ENCODE peak calls at places on chromosomes 13 and 19, in ten cellular contexts. One of them, this sample, is unnamed.
A peak's percentile ranks its signal among the peaks of the same experiment; 100 is the strongest.

GRCh38 chr19:50058425-50058824 is 32.6 kb downstream of the ZNF473 start:
- DNase-seq in NCI-H226: no peak
- DNase-seq in activated CD4-positive, alpha-beta memory T cell treated with anti-CD3 and anti-CD28 coated beads, Interleukin-2, amount 10 ng/mL, durations not matched to agents 7 days and 5 days: no peak
- DNase-seq in stimulated activated CD8-positive, alpha-beta memory T cell treated with anti-CD3 and anti-CD28 coated beads, Interleukin-4, amount 100 ng/mL, for 1 hour: no peak
- DNase-seq in GM04503: no peak
- DNase-seq in stimulated activated CD4-positive, alpha-beta T cell treated with anti-CD3 and anti-CD28 coated beads, Interleukin-1b, Interleukin-23, amount 100 ng/mL, for 24 hours: no peak
- DNase-seq in uterus: no peak
- DNase-seq in HepG2: no peak
- DNase-seq in DMS79: no peak
- DNase-seq in HEK293T: no peak
- DNase-seq in this sample: no peak

GRCh38 chr19:12596927-12597548 is 13.6 kb downstream of the ZNF490 start:
- DNase-seq in DMS79: no peak
- DNase-seq in HEK293T: no peak
- DNase-seq in stimulated activated CD4-positive, alpha-beta T cell treated with anti-CD3 and anti-CD28 coated beads, Interleukin-1b, Interleukin-23, amount 100 ng/mL, for 24 hours: no peak
- DNase-seq in HepG2: no peak
- DNase-seq in stimulated activated CD8-positive, alpha-beta memory T cell treated with anti-CD3 and anti-CD28 coated beads, Interleukin-4, amount 100 ng/mL, for 1 hour: no peak
- DNase-seq in NCI-H226: no peak
- DNase-seq in GM04503: no peak
- DNase-seq in activated CD4-positive, alpha-beta memory T cell treated with anti-CD3 and anti-CD28 coated beads, Interleukin-2, amount 10 ng/mL, durations not matched to agents 7 days and 5 days: no peak
- DNase-seq in uterus: no peak
- DNase-seq in this sample: no peak

GRCh38 chr19:58117841-58118575 is 20.0 kb upstream of the ZSCAN18 start:
- DNase-seq in activated CD4-positive, alpha-beta memory T cell treated with anti-CD3 and anti-CD28 coated beads, Interleukin-2, amount 10 ng/mL, durations not matched to agents 7 days and 5 days: no peak
- DNase-seq in DMS79: no peak
- DNase-seq in GM04503: no peak
- DNase-seq in stimulated activated CD8-positive, alpha-beta memory T cell treated with anti-CD3 and anti-CD28 coated beads, Interleukin-4, amount 100 ng/mL, for 1 hour: no peak
- DNase-seq in uterus: no peak
- DNase-seq in stimulated activated CD4-positive, alpha-beta T cell treated with anti-CD3 and anti-CD28 coated beads, Interleukin-1b, Interleukin-23, amount 100 ng/mL, for 24 hours: no peak
- DNase-seq in NCI-H226: no peak
- DNase-seq in HEK293T: no peak
- DNase-seq in HepG2: no peak
- DNase-seq in this sample: no peak

GRCh38 chr13:105087941-105088340 is 1447.5 kb downstream of the EFNB2 start:
- DNase-seq in stimulated activated CD8-positive, alpha-beta memory T cell treated with anti-CD3 and anti-CD28 coated beads, Interleukin-4, amount 100 ng/mL, for 1 hour: no peak
- DNase-seq in uterus: no peak
- DNase-seq in activated CD4-positive, alpha-beta memory T cell treated with anti-CD3 and anti-CD28 coated beads, Interleukin-2, amount 10 ng/mL, durations not matched to agents 7 days and 5 days: no peak
- DNase-seq in DMS79: no peak
- DNase-seq in NCI-H226: no peak
- DNase-seq in GM04503: no peak
- DNase-seq in HepG2: no peak
- DNase-seq in stimulated activated CD4-positive, alpha-beta T cell treated with anti-CD3 and anti-CD28 coated beads, Interleukin-1b, Interleukin-23, amount 100 ng/mL, for 24 hours: no peak
- DNase-seq in HEK293T: no peak
- DNase-seq in this sample: no peak

GRCh38 chr19:28737021-28737525 is 475.9 kb downstream of the UQCRFS1 start:
- DNase-seq in activated CD4-positive, alpha-beta memory T cell treated with anti-CD3 and anti-CD28 coated beads, Interleukin-2, amount 10 ng/mL, durations not matched to agents 7 days and 5 days: no peak
- DNase-seq in HEK293T: no peak
- DNase-seq in GM04503: peak; percentile 9
- DNase-seq in NCI-H226: peak; percentile 25
- DNase-seq in stimulated activated CD8-positive, alpha-beta memory T cell treated with anti-CD3 and anti-CD28 coated beads, Interleukin-4, amount 100 ng/mL, for 1 hour: no peak
- DNase-seq in HepG2: peak; percentile 15
- DNase-seq in uterus: no peak
- DNase-seq in stimulated activated CD4-positive, alpha-beta T cell treated with anti-CD3 and anti-CD28 coated beads, Interleukin-1b, Interleukin-23, amount 100 ng/mL, for 24 hours: no peak
- DNase-seq in DMS79: no peak
- DNase-seq in this sample: no peak

GRCh38 chr19:54035215-54036178 is 28.2 kb downstream of the VSTM1 start:
- DNase-seq in HEK293T: no peak
- DNase-seq in uterus: no peak
- DNase-seq in stimulated activated CD4-positive, alpha-beta T cell treated with anti-CD3 and anti-CD28 coated beads, Interleukin-1b, Interleukin-23, amount 100 ng/mL, for 24 hours: no peak
- DNase-seq in DMS79: no peak
- DNase-seq in NCI-H226: peak; percentile 82
- DNase-seq in stimulated activated CD8-positive, alpha-beta memory T cell treated with anti-CD3 and anti-CD28 coated beads, Interleukin-4, amount 100 ng/mL, for 1 hour: no peak
- DNase-seq in GM04503: peak; percentile 83
- DNase-seq in HepG2: no peak
- DNase-seq in activated CD4-positive, alpha-beta memory T cell treated with anti-CD3 and anti-CD28 coated beads, Interleukin-2, amount 10 ng/mL, durations not matched to agents 7 days and 5 days: no peak
- DNase-seq in this sample: no peak

GRCh38 chr19:18157465-18158063 is 4.6 kb downstream of the PIK3R2 start:
- DNase-seq in stimulated activated CD4-positive, alpha-beta T cell treated with anti-CD3 and anti-CD28 coated beads, Interleukin-1b, Interleukin-23, amount 100 ng/mL, for 24 hours: no peak
- DNase-seq in GM04503: no peak
- DNase-seq in DMS79: peak; percentile 91
- DNase-seq in uterus: no peak
- DNase-seq in activated CD4-positive, alpha-beta memory T cell treated with anti-CD3 and anti-CD28 coated beads, Interleukin-2, amount 10 ng/mL, durations not matched to agents 7 days and 5 days: no peak
- DNase-seq in stimulated activated CD8-positive, alpha-beta memory T cell treated with anti-CD3 and anti-CD28 coated beads, Interleukin-4, amount 100 ng/mL, for 1 hour: no peak
- DNase-seq in HEK293T: no peak
- DNase-seq in HepG2: no peak
- DNase-seq in NCI-H226: no peak
- DNase-seq in this sample: peak; percentile 38

GRCh38 chr19:3383121-3383722 is 16.8 kb downstream of the NFIC start:
- DNase-seq in stimulated activated CD4-positive, alpha-beta T cell treated with anti-CD3 and anti-CD28 coated beads, Interleukin-1b, Interleukin-23, amount 100 ng/mL, for 24 hours: no peak
- DNase-seq in GM04503: no peak
- DNase-seq in activated CD4-positive, alpha-beta memory T cell treated with anti-CD3 and anti-CD28 coated beads, Interleukin-2, amount 10 ng/mL, durations not matched to agents 7 days and 5 days: no peak
- DNase-seq in NCI-H226: no peak
- DNase-seq in stimulated activated CD8-positive, alpha-beta memory T cell treated with anti-CD3 and anti-CD28 coated beads, Interleukin-4, amount 100 ng/mL, for 1 hour: no peak
- DNase-seq in HepG2: no peak
- DNase-seq in DMS79: no peak
- DNase-seq in HEK293T: no peak
- DNase-seq in uterus: peak; percentile 70
- DNase-seq in this sample: no peak

GRCh38 chr19:47004012-47004465 is 15.6 kb upstream of the NPAS1 start:
- DNase-seq in activated CD4-positive, alpha-beta memory T cell treated with anti-CD3 and anti-CD28 coated beads, Interleukin-2, amount 10 ng/mL, durations not matched to agents 7 days and 5 days: no peak
- DNase-seq in DMS79: no peak
- DNase-seq in uterus: no peak
- DNase-seq in NCI-H226: no peak
- DNase-seq in stimulated activated CD4-positive, alpha-beta T cell treated with anti-CD3 and anti-CD28 coated beads, Interleukin-1b, Interleukin-23, amount 100 ng/mL, for 24 hours: no peak
- DNase-seq in HepG2: no peak
- DNase-seq in GM04503: no peak
- DNase-seq in stimulated activated CD8-positive, alpha-beta memory T cell treated with anti-CD3 and anti-CD28 coated beads, Interleukin-4, amount 100 ng/mL, for 1 hour: no peak
- DNase-seq in HEK293T: no peak
- DNase-seq in this sample: no peak

GRCh38 chr19:44575116-44575700 is 38.2 kb upstream of the IGSF23 start:
- DNase-seq in HEK293T: no peak
- DNase-seq in HepG2: no peak
- DNase-seq in DMS79: no peak
- DNase-seq in stimulated activated CD4-positive, alpha-beta T cell treated with anti-CD3 and anti-CD28 coated beads, Interleukin-1b, Interleukin-23, amount 100 ng/mL, for 24 hours: no peak
- DNase-seq in GM04503: no peak
- DNase-seq in uterus: no peak
- DNase-seq in activated CD4-positive, alpha-beta memory T cell treated with anti-CD3 and anti-CD28 coated beads, Interleukin-2, amount 10 ng/mL, durations not matched to agents 7 days and 5 days: no peak
- DNase-seq in NCI-H226: no peak
- DNase-seq in stimulated activated CD8-positive, alpha-beta memory T cell treated with anti-CD3 and anti-CD28 coated beads, Interleukin-4, amount 100 ng/mL, for 1 hour: no peak
- DNase-seq in this sample: no peak

GRCh38 chr13:40377783-40378182 is 288.7 kb downstream of the FOXO1 start:
- DNase-seq in NCI-H226: no peak
- DNase-seq in stimulated activated CD4-positive, alpha-beta T cell treated with anti-CD3 and anti-CD28 coated beads, Interleukin-1b, Interleukin-23, amount 100 ng/mL, for 24 hours: no peak
- DNase-seq in DMS79: no peak
- DNase-seq in uterus: peak; percentile 66
- DNase-seq in stimulated activated CD8-positive, alpha-beta memory T cell treated with anti-CD3 and anti-CD28 coated beads, Interleukin-4, amount 100 ng/mL, for 1 hour: no peak
- DNase-seq in HepG2: no peak
- DNase-seq in activated CD4-positive, alpha-beta memory T cell treated with anti-CD3 and anti-CD28 coated beads, Interleukin-2, amount 10 ng/mL, durations not matched to agents 7 days and 5 days: no peak
- DNase-seq in GM04503: no peak
- DNase-seq in HEK293T: no peak
- DNase-seq in this sample: peak; percentile 75

GRCh38 chr13:32426191-32426980 is 1.5 kb downstream of the N4BP2L1 start:
- DNase-seq in GM04503: no peak
- DNase-seq in HEK293T: no peak
- DNase-seq in uterus: no peak
- DNase-seq in HepG2: no peak
- DNase-seq in stimulated activated CD4-positive, alpha-beta T cell treated with anti-CD3 and anti-CD28 coated beads, Interleukin-1b, Interleukin-23, amount 100 ng/mL, for 24 hours: peak; percentile 16
- DNase-seq in DMS79: peak; percentile 32
- DNase-seq in NCI-H226: no peak
- DNase-seq in activated CD4-positive, alpha-beta memory T cell treated with anti-CD3 and anti-CD28 coated beads, Interleukin-2, amount 10 ng/mL, durations not matched to agents 7 days and 5 days: peak; percentile 56
- DNase-seq in stimulated activated CD8-positive, alpha-beta memory T cell treated with anti-CD3 and anti-CD28 coated beads, Interleukin-4, amount 100 ng/mL, for 1 hour: peak; percentile 3
- DNase-seq in this sample: no peak

GRCh38 chr13:27851049-27851448 is 58.8 kb downstream of the GSX1 start:
- DNase-seq in DMS79: no peak
- DNase-seq in activated CD4-positive, alpha-beta memory T cell treated with anti-CD3 and anti-CD28 coated beads, Interleukin-2, amount 10 ng/mL, durations not matched to agents 7 days and 5 days: no peak
- DNase-seq in uterus: no peak
- DNase-seq in stimulated activated CD4-positive, alpha-beta T cell treated with anti-CD3 and anti-CD28 coated beads, Interleukin-1b, Interleukin-23, amount 100 ng/mL, for 24 hours: no peak
- DNase-seq in NCI-H226: no peak
- DNase-seq in GM04503: no peak
- DNase-seq in HEK293T: no peak
- DNase-seq in HepG2: no peak
- DNase-seq in stimulated activated CD8-positive, alpha-beta memory T cell treated with anti-CD3 and anti-CD28 coated beads, Interleukin-4, amount 100 ng/mL, for 1 hour: no peak
- DNase-seq in this sample: no peak

GRCh38 chr19:57850553-57851017 is 926 bp downstream of the ZNF587 start:
- DNase-seq in NCI-H226: no peak
- DNase-seq in HepG2: peak; percentile 29
- DNase-seq in DMS79: peak; percentile 30
- DNase-seq in activated CD4-positive, alpha-beta memory T cell treated with anti-CD3 and anti-CD28 coated beads, Interleukin-2, amount 10 ng/mL, durations not matched to agents 7 days and 5 days: peak; percentile 32
- DNase-seq in stimulated activated CD8-positive, alpha-beta memory T cell treated with anti-CD3 and anti-CD28 coated beads, Interleukin-4, amount 100 ng/mL, for 1 hour: no peak
- DNase-seq in HEK293T: no peak
- DNase-seq in stimulated activated CD4-positive, alpha-beta T cell treated with anti-CD3 and anti-CD28 coated beads, Interleukin-1b, Interleukin-23, amount 100 ng/mL, for 24 hours: no peak
- DNase-seq in uterus: no peak
- DNase-seq in GM04503: no peak
- DNase-seq in this sample: peak; percentile 79

GRCh38 chr13:108561152-108561551 is 68.3 kb upstream of the MYO16 start:
- DNase-seq in activated CD4-positive, alpha-beta memory T cell treated with anti-CD3 and anti-CD28 coated beads, Interleukin-2, amount 10 ng/mL, durations not matched to agents 7 days and 5 days: no peak
- DNase-seq in stimulated activated CD8-positive, alpha-beta memory T cell treated with anti-CD3 and anti-CD28 coated beads, Interleukin-4, amount 100 ng/mL, for 1 hour: no peak
- DNase-seq in HepG2: no peak
- DNase-seq in DMS79: no peak
- DNase-seq in NCI-H226: no peak
- DNase-seq in HEK293T: no peak
- DNase-seq in GM04503: no peak
- DNase-seq in uterus: no peak
- DNase-seq in stimulated activated CD4-positive, alpha-beta T cell treated with anti-CD3 and anti-CD28 coated beads, Interleukin-1b, Interleukin-23, amount 100 ng/mL, for 24 hours: no peak
- DNase-seq in this sample: no peak

GRCh38 chr13:46274094-46274698 is 62.5 kb downstream of the LRRC63 start:
- DNase-seq in uterus: no peak
- DNase-seq in activated CD4-positive, alpha-beta memory T cell treated with anti-CD3 and anti-CD28 coated beads, Interleukin-2, amount 10 ng/mL, durations not matched to agents 7 days and 5 days: no peak
- DNase-seq in stimulated activated CD4-positive, alpha-beta T cell treated with anti-CD3 and anti-CD28 coated beads, Interleukin-1b, Interleukin-23, amount 100 ng/mL, for 24 hours: no peak
- DNase-seq in DMS79: no peak
- DNase-seq in HEK293T: no peak
- DNase-seq in GM04503: no peak
- DNase-seq in NCI-H226: no peak
- DNase-seq in stimulated activated CD8-positive, alpha-beta memory T cell treated with anti-CD3 and anti-CD28 coated beads, Interleukin-4, amount 100 ng/mL, for 1 hour: no peak
- DNase-seq in HepG2: no peak
- DNase-seq in this sample: no peak

GRCh38 chr13:32446778-32447465 is 19.0 kb upstream of the N4BP2L1 start:
- DNase-seq in uterus: no peak
- DNase-seq in NCI-H226: no peak
- DNase-seq in stimulated activated CD4-positive, alpha-beta T cell treated with anti-CD3 and anti-CD28 coated beads, Interleukin-1b, Interleukin-23, amount 100 ng/mL, for 24 hours: no peak
- DNase-seq in stimulated activated CD8-positive, alpha-beta memory T cell treated with anti-CD3 and anti-CD28 coated beads, Interleukin-4, amount 100 ng/mL, for 1 hour: no peak
- DNase-seq in HEK293T: no peak
- DNase-seq in DMS79: no peak
- DNase-seq in activated CD4-positive, alpha-beta memory T cell treated with anti-CD3 and anti-CD28 coated beads, Interleukin-2, amount 10 ng/mL, durations not matched to agents 7 days and 5 days: no peak
- DNase-seq in GM04503: no peak
- DNase-seq in HepG2: no peak
- DNase-seq in this sample: no peak